ENCODE peak calls at places on chromosomes 2 and 18, in eight cellular contexts. V, Z, C, O, S, J, N and L are unnamed samples.

GRCh38 chr2:133716166-133716565 is 147.9 kb upstream of the NCKAP5 start:
- DNase-seq in V (no peak), Z (no peak), C (no peak), O (no peak), S (no peak), J (no peak), N (no peak), L (no peak)

GRCh38 chr2:227717687-227718567 is at the start of gene SLC19A3:
- DNase-seq in V (peak), Z (peak), C (no peak), O (no peak), S (peak), J (peak), N (peak), L (no peak)

GRCh38 chr2:86337235-86338099 is at the start of gene REEP1:
- DNase-seq in V (peak), Z (peak), C (peak), O (no peak), S (peak), J (peak), N (peak), L (no peak)

GRCh38 chr2:119407430-119408220 is 24.0 kb upstream of the TMEM37 start:
- DNase-seq in V (peak), Z (peak), C (no peak), O (peak), S (peak), J (peak), N (peak), L (peak)

GRCh38 chr2:25854613-25855012 is 23.7 kb downstream of the ASXL2 start:
- DNase-seq in V (no peak), Z (no peak), C (no peak), O (no peak), S (no peak), J (no peak), N (no peak), L (no peak)

GRCh38 chr2:675982-676646 is 1.1 kb downstream of the TMEM18 start:
- DNase-seq in V (peak), Z (no peak), C (peak), O (no peak), S (peak), J (peak), N (peak), L (no peak)

GRCh38 chr2:185456517-185456916 is 282.1 kb upstream of the FSIP2 start:
- DNase-seq in V (no peak), Z (no peak), C (no peak), O (no peak), S (no peak), J (peak), N (peak), L (no peak)

GRCh38 chr2:105454801-105455485 is 56.1 kb upstream of the FHL2 start:
- DNase-seq in V (no peak), Z (no peak), C (no peak), O (no peak), S (no peak), J (peak), N (peak), L (no peak)

GRCh38 chr2:27024188-27024587 is 8.6 kb upstream of the TMEM214 start:
- DNase-seq in V (no peak), Z (no peak), C (no peak), O (no peak), S (no peak), J (peak), N (no peak), L (no peak)

GRCh38 chr2:215681799-215682594 is 246.1 kb upstream of the FN1 start:
- DNase-seq in V (no peak), Z (no peak), C (no peak), O (no peak), S (no peak), J (no peak), N (no peak), L (no peak)

GRCh38 chr2:120991401-120991800 is 255.7 kb downstream of the GLI2 start:
- DNase-seq in V (no peak), Z (no peak), C (no peak), O (no peak), S (no peak), J (no peak), N (no peak), L (no peak)

GRCh38 chr2:191501390-191502168 is 176.4 kb upstream of the NABP1 start:
- DNase-seq in V (no peak), Z (no peak), C (no peak), O (no peak), S (no peak), J (peak), N (peak), L (no peak)

GRCh38 chr18:8537400-8537799 is 71.8 kb upstream of the RAB12 start:
- DNase-seq in V (no peak), Z (no peak), C (no peak), O (no peak), S (no peak), J (no peak), N (no peak), L (no peak)

GRCh38 chr2:121309323-121309722 is 24.3 kb upstream of the TFCP2L1 start:
- DNase-seq in V (no peak), Z (no peak), C (no peak), O (no peak), S (no peak), J (no peak), N (no peak), L (no peak)

GRCh38 chr2:109238580-109238979 is 109.6 kb downstream of the SH3RF3 start:
- DNase-seq in V (no peak), Z (no peak), C (no peak), O (peak), S (no peak), J (peak), N (peak), L (no peak)